ENCODE peak calls at places on chromosome 18, in nine cellular contexts. K is HAP-1, S is tibial nerve, M is IMR-90, B is keratinocyte, L is stomach, C is heart left ventricle, Q is heart right ventricle, F is tibial artery. J is an unnamed sample.
A peak's percentile ranks its signal among the peaks of the same experiment; 100 is the strongest.

GRCh38 chr18:10863026-10863425 is 286.3 kb downstream of the PIEZO2 start:
- DNase-seq in K (no peak), S (no peak), M (peak; percentile 81), B (no peak), L (no peak), C (no peak), Q (no peak), F (no peak), J (no peak)

GRCh38 chr18:26617151-26617554 is 68.8 kb upstream of the KCTD1 start:
- DNase-seq in K (no peak), S (no peak), M (peak; percentile 90), B (peak; percentile 62), L (no peak), C (no peak), Q (no peak), F (no peak), J (peak; percentile 98)

GRCh38 chr18:61926532-61926931 is 33.7 kb upstream of the RNF152 start:
- DNase-seq in K (no peak), S (no peak), M (no peak), B (no peak), L (no peak), C (no peak), Q (no peak), F (no peak), J (no peak)

GRCh38 chr18:74724186-74724585 is 126.5 kb downstream of the ZNF407 start:
- DNase-seq in K (no peak), S (no peak), M (peak; percentile 73), B (no peak), L (no peak), C (no peak), Q (no peak), F (no peak), J (peak; percentile 20)

GRCh38 chr18:23324056-23324811 is 128.9 kb upstream of the RIOK3 start:
- DNase-seq in K (no peak), S (no peak), M (no peak), B (no peak), L (no peak), C (no peak), Q (no peak), F (no peak), J (no peak)

GRCh38 chr18:23933407-23933806 is 81.1 kb upstream of the TTC39C start:
- DNase-seq in K (no peak), S (no peak), M (peak; percentile 16), B (no peak), L (no peak), C (no peak), Q (no peak), F (no peak), J (no peak)

GRCh38 chr18:58858591-58859468 is 5.8 kb upstream of the ZNF532 start:
- DNase-seq in K (no peak), S (peak; percentile 56), M (no peak), B (no peak), L (no peak), C (peak; percentile 44), Q (peak; percentile 44), F (peak; percentile 69), J (no peak)

GRCh38 chr18:11887305-11888262 is 20.5 kb downstream of the MPPE1 start:
- DNase-seq in K (no peak), S (no peak), M (no peak), B (no peak), L (no peak), C (no peak), Q (no peak), F (no peak), J (no peak)

GRCh38 chr18:37261988-37262387 is 303.6 kb downstream of the CELF4 start:
- DNase-seq in K (no peak), S (no peak), M (no peak), B (no peak), L (no peak), C (no peak), Q (no peak), F (no peak), J (no peak)

GRCh38 chr18:34729740-34730338 is 19.7 kb downstream of the DTNA start:
- DNase-seq in K (no peak), S (no peak), M (no peak), B (no peak), L (no peak), C (no peak), Q (no peak), F (peak; percentile 51), J (no peak)

GRCh38 chr18:46623541-46623940 is 33.5 kb downstream of the LOXHD1 start:
- DNase-seq in K (no peak), S (no peak), M (no peak), B (no peak), L (no peak), C (no peak), Q (no peak), F (no peak), J (no peak)

GRCh38 chr18:62125702-62126101 is 61.2 kb downstream of the PIGN start:
- DNase-seq in K (no peak), S (no peak), M (no peak), B (no peak), L (no peak), C (no peak), Q (no peak), F (no peak), J (no peak)

GRCh38 chr18:10681581-10682367 is 155.9 kb downstream of the NAPG start:
- DNase-seq in K (no peak), S (no peak), M (peak; percentile 16), B (no peak), L (no peak), C (no peak), Q (no peak), F (no peak), J (peak; percentile 73)

GRCh38 chr18:52219102-52219501 is 120.9 kb upstream of the DCC start:
- DNase-seq in K (no peak), S (no peak), M (no peak), B (no peak), L (no peak), C (no peak), Q (no peak), F (no peak), J (no peak)

GRCh38 chr18:52216686-52217085 is 123.3 kb upstream of the DCC start:
- DNase-seq in K (no peak), S (no peak), M (no peak), B (no peak), L (no peak), C (no peak), Q (no peak), F (no peak), J (no peak)

GRCh38 chr18:52220062-52220591 is 119.9 kb upstream of the DCC start:
- DNase-seq in K (no peak), S (no peak), M (no peak), B (no peak), L (no peak), C (no peak), Q (no peak), F (no peak), J (no peak)

GRCh38 chr18:52216104-52216503 is 123.9 kb upstream of the DCC start:
- DNase-seq in K (no peak), S (no peak), M (no peak), B (no peak), L (no peak), C (no peak), Q (no peak), F (no peak), J (no peak)
- H3K36me3 ChIP-seq in K (no peaks in the 10 kb centered on the region), S (no peaks in the 10 kb centered on the region), M (no peaks in the 10 kb centered on the region), B (peaks cover 2% of the 10 kb centered on the region), L (no peaks in the 10 kb centered on the region), C (no peaks in the 10 kb centered on the region), Q (no peaks in the 10 kb centered on the region), F (no peaks in the 10 kb centered on the region), J (no peaks in the 10 kb centered on the region)

GRCh38 chr18:13268035-13268700 is 49.6 kb downstream of the LDLRAD4 start:
- DNase-seq in K (peak; percentile 29), S (no peak), M (peak; percentile 24), B (no peak), L (peak; percentile 54), C (no peak), Q (no peak), F (peak; percentile 55), J (peak; percentile 19)

GRCh38 chr18:13264986-13265900 is 46.7 kb downstream of the LDLRAD4 start:
- DNase-seq in K (no peak), S (no peak), M (no peak), B (no peak), L (no peak), C (no peak), Q (no peak), F (no peak), J (no peak)

GRCh38 chr18:13265901-13266207 is 47.3 kb downstream of the LDLRAD4 start:
- DNase-seq in K (no peak), S (no peak), M (no peak), B (no peak), L (no peak), C (no peak), Q (no peak), F (no peak), J (no peak)

GRCh38 chr18:13267517-13267916 is 49.0 kb downstream of the LDLRAD4 start:
- DNase-seq in K (no peak), S (no peak), M (no peak), B (no peak), L (no peak), C (no peak), Q (no peak), F (no peak), J (no peak)

GRCh38 chr18:13266208-13267100 is 47.9 kb downstream of the LDLRAD4 start:
- DNase-seq in K (no peak), S (no peak), M (no peak), B (no peak), L (no peak), C (peak; percentile 59), Q (peak; percentile 52), F (peak; percentile 64), J (no peak)
- H3K27me3 ChIP-seq in K (no peaks in the 10 kb centered on the region), S (no peaks in the 10 kb centered on the region), M (peaks cover 8% of the 10 kb centered on the region), B (no peaks in the 10 kb centered on the region), L (no peaks in the 10 kb centered on the region), C (no peaks in the 10 kb centered on the region), Q (no peaks in the 10 kb centered on the region), F (no peaks in the 10 kb centered on the region), J (no peaks in the 10 kb centered on the region)

DNA sequence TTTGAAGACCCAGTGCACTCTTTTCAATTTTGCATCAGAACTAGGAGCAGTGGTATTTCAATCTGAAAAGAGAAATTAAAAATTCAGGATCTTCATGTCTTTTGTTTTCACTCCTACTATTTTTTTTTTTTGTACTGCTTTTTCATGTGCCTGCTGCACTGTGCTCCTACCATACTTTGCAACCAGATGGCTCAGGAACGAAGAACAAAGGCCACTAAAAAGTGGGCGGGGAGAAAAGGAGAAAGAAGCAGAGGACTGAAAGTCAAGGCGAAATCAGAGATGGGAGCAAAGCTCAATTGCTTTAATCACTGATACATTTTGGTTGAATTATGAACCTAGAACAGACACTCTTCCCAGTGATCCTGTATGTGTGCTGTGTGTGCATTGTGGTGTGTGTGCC is 495.9 kb upstream of the TCF4 start:
- DNase-seq in K (peak; percentile 47), S (no peak), M (peak; percentile 20), B (no peak), L (no peak), C (no peak), Q (no peak), F (no peak), J (no peak)
- H3K36me3 ChIP-seq in K (no peaks in the 10 kb centered on the region), S (no peaks in the 10 kb centered on the region), M (no peaks in the 10 kb centered on the region), B (no peaks in the 10 kb centered on the region), L (no peaks in the 10 kb centered on the region), C (no peaks in the 10 kb centered on the region), Q (no peaks in the 10 kb centered on the region), F (no peaks in the 10 kb centered on the region), J (no peaks in the 10 kb centered on the region)

DNA sequence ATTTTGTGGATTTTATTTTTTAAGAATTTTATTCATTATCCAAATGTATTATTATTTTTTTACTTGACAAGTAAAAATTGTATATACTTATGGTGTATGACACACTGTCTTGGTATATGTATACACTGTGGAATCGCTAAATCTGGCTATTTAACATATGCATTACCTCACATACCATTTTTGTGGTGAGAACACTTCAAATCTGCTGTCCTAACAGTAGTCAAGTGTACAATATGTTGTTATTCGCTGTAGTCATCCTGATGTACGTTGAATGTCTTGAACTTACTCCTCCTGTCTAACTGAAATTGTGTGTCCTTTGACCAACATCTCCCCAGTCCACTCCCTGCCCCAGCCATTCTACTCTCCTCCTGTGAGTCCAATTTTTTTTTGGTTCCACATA is 153.2 kb upstream of the PTPRM start:
- DNase-seq in K (no peak), S (no peak), M (no peak), B (no peak), L (no peak), C (no peak), Q (no peak), F (no peak), J (no peak)
- H3K27me3 ChIP-seq in K (no peaks in the 10 kb centered on the region), S (no peaks in the 10 kb centered on the region), M (no peaks in the 10 kb centered on the region), B (no peaks in the 10 kb centered on the region), L (no peaks in the 10 kb centered on the region), C (no peaks in the 10 kb centered on the region), Q (no peaks in the 10 kb centered on the region), F (no peaks in the 10 kb centered on the region), J (no peaks in the 10 kb centered on the region)

J was measured in brain microvascular endothelial cell.